ENCODE peak calls at places on chromosome 4, in eight cellular contexts. B, H, O, X, N, S, K and I are unnamed samples.

GRCh38 chr4:40327340-40327739 is 7.8 kb upstream of the CHRNA9 start:
- DNase-seq in S (no peak), B (no peak), K (no peak), O (no peak), X (no peak), N (no peak), H (no peak), I (no peak)

GRCh38 chr4:40525811-40526598 is 103.7 kb downstream of the RBM47 start:
- DNase-seq in O (no peak), S (no peak), B (peak), X (peak), H (no peak), N (no peak), K (no peak), I (peak)

GRCh38 chr4:142222127-142222526 is 585.7 kb downstream of the IL15 start:
- DNase-seq in H (no peak), O (no peak), S (no peak), X (no peak), K (no peak), N (no peak), B (no peak), I (no peak)

GRCh38 chr4:125827338-125828074 is 512.8 kb downstream of the FAT4 start:
- DNase-seq in S (no peak), H (no peak), B (no peak), O (no peak), K (no peak), N (no peak), X (no peak), I (no peak)

GRCh38 chr4:1402021-1402515 is 4.2 kb downstream of the NKX1-1 start:
- DNase-seq in K (no peak), X (no peak), O (peak), N (no peak), S (peak), H (no peak), B (peak), I (no peak)

GRCh38 chr4:142307857-142308256 is 538.2 kb downstream of the INPP4B start:
- DNase-seq in O (no peak), B (no peak), X (no peak), N (no peak), K (no peak), H (no peak), S (no peak), I (no peak)

GRCh38 chr4:8038702-8039251 is 99.1 kb upstream of the AFAP1 start:
- DNase-seq in S (no peak), K (no peak), X (no peak), H (no peak), N (no peak), O (no peak), B (no peak), I (no peak)

GRCh38 chr4:54942735-54943134 is 182.7 kb downstream of the KDR start:
- DNase-seq in B (no peak), O (no peak), S (no peak), H (no peak), N (no peak), K (no peak), X (no peak), I (no peak)

GRCh38 chr4:85500110-85500867 is 25.3 kb downstream of the ARHGAP24 start:
- DNase-seq in K (no peak), O (no peak), N (no peak), S (no peak), H (no peak), B (no peak), X (no peak), I (no peak)

GRCh38 chr4:71595576-71596108 is 188.2 kb downstream of the GC start:
- DNase-seq in H (no peak), K (no peak), X (no peak), B (no peak), O (no peak), S (no peak), N (no peak), I (no peak)

GRCh38 chr4:113646456-113646809 is 115.1 kb downstream of the CAMK2D start:
- DNase-seq in S (no peak), K (no peak), H (no peak), O (no peak), X (peak), B (no peak), N (peak), I (peak)

GRCh38 chr4:169311643-169312365 is 41.0 kb upstream of the SH3RF1 start:
- DNase-seq in O (no peak), K (no peak), X (peak), B (peak), S (no peak), N (peak), H (no peak), I (no peak)

DNA sequence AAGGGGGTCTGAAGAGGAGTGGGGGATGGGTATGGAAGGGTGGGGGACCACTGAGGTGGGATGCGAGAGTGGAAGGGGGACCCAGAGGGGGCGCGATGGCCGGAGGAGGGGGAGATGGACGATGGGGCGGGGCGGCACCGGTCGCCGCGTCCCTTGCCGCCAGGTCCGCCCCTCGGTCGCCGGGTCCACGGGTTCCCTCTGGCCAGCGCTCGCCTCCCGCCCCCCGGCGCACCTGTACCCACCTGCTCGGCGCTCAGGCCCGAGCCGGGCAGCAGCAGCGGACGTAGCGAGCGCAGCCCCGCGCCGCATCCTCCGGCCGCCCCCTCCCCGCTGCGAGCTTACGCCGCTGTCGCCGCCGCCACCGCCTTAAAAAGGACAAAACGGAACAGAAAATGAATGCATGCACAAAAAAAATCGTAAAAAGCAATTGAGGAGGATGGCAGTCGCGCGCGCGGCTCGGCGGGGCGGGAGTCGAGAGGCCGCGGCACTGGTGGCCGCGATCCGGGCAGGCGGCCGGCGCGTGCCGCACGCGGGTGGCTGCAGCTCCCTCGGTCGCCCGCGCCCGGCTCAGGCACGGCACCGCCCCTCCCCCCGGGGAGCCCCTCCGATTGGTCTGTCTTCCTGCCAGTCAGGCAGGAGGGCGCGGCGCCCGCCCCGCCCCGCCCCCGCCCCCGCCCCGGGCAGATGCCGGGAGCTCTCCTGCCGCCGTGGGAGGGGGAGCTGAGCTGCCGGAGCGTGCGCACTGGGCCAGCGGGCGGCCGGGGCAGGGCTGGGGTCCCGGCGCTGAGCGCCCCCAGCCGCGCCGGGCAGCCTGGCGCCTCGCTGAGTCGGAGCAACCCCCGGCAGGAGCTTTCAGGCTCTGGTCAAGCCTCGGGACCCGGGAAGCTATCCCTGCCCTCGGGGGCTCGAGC is at the start of gene JAKMIP1:
- DNase-seq in X (no peak), H (no peak), B (peak), S (peak), K (no peak), O (no peak), N (peak), I (peak)
- TF ChIP-seq POLR2A in X (no peak), H (no peak), B (no peak), S (no peak), K (no peak), O (no peak), N (no peak), I (no peak)

GRCh38 chr4:38133711-38134480 is 173.7 kb downstream of the PTTG2 start:
- DNase-seq in N (no peak), O (no peak), K (no peak), B (no peak), H (no peak), S (no peak), X (no peak), I (no peak)
- TF ChIP-seq POLR2AphosphoS5 in N (no peak), O (no peak), K (no peak), B (no peak), H (no peak), S (no peak), X (no peak), I (no peak)

GRCh38 chr4:2468464-2469191 is at the start of gene RNF4:
- DNase-seq in N (peak), X (peak), K (peak), H (peak), B (peak), S (peak), O (peak), I (peak)

GRCh38 chr4:2465032-2465431 is 3.9 kb upstream of the RNF4 start:
- DNase-seq in B (no peak), N (no peak), X (no peak), O (no peak), H (no peak), S (no peak), K (no peak), I (no peak)

GRCh38 chr4:2472187-2472586 is 3.3 kb downstream of the RNF4 start:
- DNase-seq in B (no peak), H (no peak), S (no peak), N (no peak), K (no peak), O (no peak), X (no peak), I (no peak)

GRCh38 chr4:2469192-2469984 is 482 bp downstream of the RNF4 start:
- DNase-seq in O (no peak), S (peak), K (no peak), N (no peak), X (no peak), B (peak), H (no peak), I (peak)
- TF ChIP-seq POLR2A in O (no peak), S (no peak), K (peak), N (no peak), X (no peak), B (no peak), H (no peak), I (no peak)

DNA sequence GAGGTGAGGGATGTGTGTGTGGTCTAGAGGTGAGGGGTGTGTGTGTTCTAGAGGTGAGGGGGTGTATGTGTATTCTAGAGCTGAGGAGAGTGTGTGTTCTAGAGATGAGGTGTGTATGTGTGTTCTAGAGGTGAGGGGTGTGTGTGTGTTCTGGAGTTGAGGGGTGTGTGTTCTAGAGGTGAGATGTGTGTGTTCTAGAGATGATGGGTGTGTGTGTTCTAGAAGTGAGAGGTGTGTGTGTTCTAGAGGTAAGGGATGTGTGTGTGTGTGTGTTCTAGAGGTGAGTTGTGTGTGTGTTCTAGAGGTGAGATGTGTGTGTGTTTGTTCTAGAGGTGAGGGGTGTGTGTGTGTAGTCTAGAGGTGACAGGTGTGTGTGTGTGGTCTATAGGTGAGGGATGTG is 1.3 kb downstream of the BST1 start:
- DNase-seq in S (no peak), H (no peak), B (no peak), N (no peak), O (no peak), X (no peak), K (no peak), I (no peak)
- TF ChIP-seq POLR2AphosphoS5 in S (no peak), H (no peak), B (no peak), N (no peak), O (no peak), X (no peak), K (no peak), I (no peak)

GRCh38 chr4:177263818-177264217 is 45.9 kb upstream of the NEIL3 start:
- DNase-seq in K (no peak), H (no peak), O (no peak), B (no peak), X (no peak), S (no peak), N (no peak), I (no peak)

GRCh38 chr4:177267911-177268310 is 41.8 kb upstream of the NEIL3 start:
- DNase-seq in N (no peak), B (no peak), S (no peak), H (no peak), K (no peak), O (no peak), X (no peak), I (no peak)

GRCh38 chr4:177266492-177266891 is 43.2 kb upstream of the NEIL3 start:
- DNase-seq in N (no peak), S (no peak), B (no peak), K (no peak), X (no peak), O (no peak), H (no peak), I (no peak)

GRCh38 chr4:177265729-177266128 is 43.9 kb upstream of the NEIL3 start:
- DNase-seq in S (no peak), K (no peak), N (no peak), O (no peak), H (no peak), X (no peak), B (no peak), I (no peak)

DNA sequence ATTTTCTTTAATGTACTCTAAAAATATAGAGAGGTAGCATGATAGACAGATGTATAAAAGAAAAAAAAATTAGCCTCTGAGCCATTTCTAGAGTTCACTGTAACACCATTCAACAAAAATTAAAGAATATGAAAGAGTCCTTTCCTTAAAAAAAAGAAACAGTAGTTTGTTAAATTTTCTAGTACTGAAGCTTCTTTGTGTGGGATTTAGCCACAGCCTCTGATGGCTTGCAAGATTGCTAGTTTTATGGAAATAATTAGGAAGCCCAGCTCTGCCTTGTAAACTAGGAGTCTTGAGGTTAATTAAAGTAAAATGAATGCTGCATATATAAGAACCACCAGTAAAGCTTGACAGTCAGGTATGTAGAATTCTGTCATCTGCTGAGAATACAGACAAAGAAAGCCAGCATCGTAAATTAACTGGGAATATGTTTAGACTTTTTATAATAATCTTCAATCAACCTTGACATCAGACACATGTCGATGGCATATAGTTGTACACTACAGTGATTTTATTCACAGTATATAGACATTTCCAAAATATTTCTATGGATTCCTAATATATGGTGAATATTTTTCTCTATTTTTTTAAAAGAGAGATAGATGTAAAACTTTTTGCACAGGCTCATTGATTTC is 44.8 kb upstream of the NEIL3 start:
- DNase-seq in X (no peak), N (no peak), H (no peak), S (no peak), K (no peak), B (no peak), O (no peak), I (no peak)
- TF ChIP-seq POLR2A in X (no peak), N (no peak), H (no peak), S (no peak), K (no peak), B (no peak), O (no peak), I (no peak)

DNA sequence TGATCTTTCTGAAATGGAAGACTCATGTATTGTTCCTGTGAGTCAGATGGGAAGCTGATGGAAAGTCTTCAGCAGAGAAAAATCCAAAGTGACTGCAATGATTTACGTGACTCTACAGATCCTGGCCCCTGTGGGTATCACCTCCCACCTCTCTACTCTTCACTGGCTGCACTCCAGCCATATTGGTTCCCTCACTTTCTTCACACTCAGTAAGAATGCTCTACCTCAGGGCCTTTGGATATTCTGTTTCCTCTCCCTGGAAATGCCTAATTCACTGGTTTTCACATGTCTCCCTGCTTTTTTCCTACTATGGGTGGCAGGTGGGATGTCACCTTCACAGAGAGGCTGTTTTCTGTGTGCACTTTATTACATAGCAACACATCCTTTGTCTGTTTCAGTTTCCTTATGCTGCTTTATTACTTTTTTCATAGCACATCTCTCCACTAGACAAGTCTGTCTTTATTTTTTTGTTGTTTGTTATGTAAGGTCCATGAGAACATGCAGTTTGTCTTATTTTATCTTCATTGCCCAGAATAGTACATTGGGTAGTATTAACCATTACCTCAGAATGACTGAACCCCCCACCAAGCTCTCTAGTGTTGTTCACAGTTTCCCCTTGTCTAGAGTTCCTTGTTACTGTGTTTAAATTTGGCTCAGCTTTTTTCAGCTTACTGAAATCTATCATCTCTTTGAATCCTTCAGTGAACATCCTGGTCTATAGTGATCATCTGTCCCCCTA is 57.6 kb upstream of the CLNK start:
- DNase-seq in K (no peak), O (no peak), X (no peak), N (no peak), S (no peak), B (no peak), H (no peak), I (no peak)
- TF ChIP-seq POLR2AphosphoS5 in K (no peak), O (no peak), X (no peak), N (no peak), S (no peak), B (no peak), H (no peak), I (no peak)

GRCh38 chr4:89539374-89539773 is 231.8 kb upstream of the GPRIN3 start:
- DNase-seq in S (no peak), O (no peak), H (no peak), K (no peak), B (no peak), N (no peak), X (no peak), I (no peak)
- TF ChIP-seq POLR2A in S (no peak), O (no peak), H (no peak), K (no peak), B (no peak), N (no peak), X (no peak), I (no peak)

DNA sequence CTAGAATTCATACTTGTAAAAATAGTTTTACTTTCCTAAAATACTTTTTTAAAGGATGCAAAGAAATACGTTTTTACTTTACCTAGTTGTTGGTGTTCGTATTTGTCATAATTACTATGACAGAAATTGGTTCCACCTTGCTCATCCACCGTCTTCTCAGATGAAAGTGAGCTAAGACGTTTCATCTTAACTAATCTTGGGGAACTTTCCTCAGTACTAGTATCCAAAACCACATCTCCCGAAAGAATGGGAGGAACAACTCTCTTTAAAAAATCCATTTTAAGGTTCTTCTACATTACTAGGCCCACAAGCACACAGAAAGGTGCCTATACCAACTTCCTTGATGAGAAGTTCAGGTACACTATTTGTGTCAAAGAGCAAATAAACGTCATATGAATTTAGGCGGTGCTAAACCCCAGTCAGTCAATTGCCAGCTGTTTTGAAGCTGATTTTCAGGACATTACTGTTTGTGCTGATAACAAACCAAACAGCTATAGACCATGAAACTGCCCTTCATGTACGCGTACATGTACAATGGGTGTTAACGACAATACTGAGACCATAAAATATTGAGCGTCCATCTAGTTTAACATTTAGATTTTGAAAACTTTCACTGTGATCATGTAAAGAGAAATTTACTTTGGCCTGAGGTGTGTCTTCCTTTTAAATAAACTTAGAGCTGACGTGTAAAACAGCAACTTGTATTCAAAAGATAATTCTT is 99.1 kb downstream of the FRYL start:
- DNase-seq in X (no peak), B (no peak), H (no peak), K (no peak), O (no peak), S (no peak), N (no peak), I (no peak)
- TF ChIP-seq POLR2AphosphoS5 in X (no peak), B (no peak), H (no peak), K (no peak), O (no peak), S (no peak), N (no peak), I (no peak)

DNA sequence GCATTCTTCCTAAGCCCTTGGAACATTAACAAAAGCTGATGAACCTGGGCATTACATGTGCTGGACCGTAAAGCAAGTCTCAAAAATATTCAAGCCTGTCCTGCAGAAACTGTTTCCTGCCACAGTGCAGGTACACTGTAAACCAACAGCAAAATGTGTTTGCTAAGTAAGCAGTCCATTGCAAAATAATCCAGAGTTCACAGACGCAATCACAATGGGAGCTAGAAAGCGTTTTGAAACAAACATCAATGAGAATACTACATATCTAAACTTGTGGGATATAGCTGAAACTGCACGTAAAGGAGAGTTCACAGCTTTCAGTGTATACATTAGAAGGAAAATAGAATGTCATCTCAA is 61.6 kb downstream of the RGS12 start:
- DNase-seq in O (no peak), N (no peak), S (no peak), H (peak), B (no peak), X (no peak), K (no peak), I (no peak)
- TF ChIP-seq POLR2A in O (no peak), N (no peak), S (no peak), H (no peak), B (no peak), X (no peak), K (no peak), I (no peak)